ENCODE peak calls at places on chromosomes 6 and 20, in four cellular contexts. One of them, this sample, is unnamed.
A peak's percentile ranks its signal among the peaks of the same experiment; 100 is the strongest.

GRCh38 chr6:25640871-25641270 is 11.1 kb upstream of the SCGN start:
- DNase-seq in CD8-positive, alpha-beta T cell: no peak
- DNase-seq in fibroblast of lung: no peak
- DNase-seq in astrocyte of the cerebellum: no peak
- DNase-seq in this sample: no peak

GRCh38 chr20:35363190-35363589 is 48.6 kb downstream of the UQCC1 start:
- DNase-seq in astrocyte of the cerebellum: no peak
- DNase-seq in fibroblast of lung: peak; percentile 91
- DNase-seq in CD8-positive, alpha-beta T cell: no peak
- DNase-seq in this sample: no peak

GRCh38 chr6:29981211-29981812 is 39.0 kb downstream of the HLA-A start:
- DNase-seq in astrocyte of the cerebellum: no peak
- DNase-seq in fibroblast of lung: no peak
- DNase-seq in CD8-positive, alpha-beta T cell: no peak
- DNase-seq in this sample: no peak

GRCh38 chr6:21769405-21769851 is 175.9 kb downstream of the SOX4 start:
- DNase-seq in fibroblast of lung: peak; percentile 99
- DNase-seq in CD8-positive, alpha-beta T cell: no peak
- DNase-seq in astrocyte of the cerebellum: peak; percentile 93
- DNase-seq in this sample: no peak

GRCh38 chr6:74606488-74607135 is 599.2 kb downstream of the COL12A1 start:
- DNase-seq in CD8-positive, alpha-beta T cell: no peak
- DNase-seq in astrocyte of the cerebellum: peak; percentile 89
- DNase-seq in fibroblast of lung: peak; percentile 97
- DNase-seq in this sample: peak; percentile 24

GRCh38 chr6:89986650-89987074 is 92.4 kb downstream of the GJA10 start:
- DNase-seq in CD8-positive, alpha-beta T cell: no peak
- DNase-seq in astrocyte of the cerebellum: peak; percentile 29
- DNase-seq in fibroblast of lung: peak; percentile 89
- DNase-seq in this sample: no peak

GRCh38 chr6:45558858-45559257 is 181.1 kb upstream of the SUPT3H start:
- DNase-seq in CD8-positive, alpha-beta T cell: no peak
- DNase-seq in astrocyte of the cerebellum: no peak
- DNase-seq in fibroblast of lung: no peak
- DNase-seq in this sample: no peak

GRCh38 chr6:3481640-3482039 is 24.8 kb upstream of the SLC22A23 start:
- DNase-seq in CD8-positive, alpha-beta T cell: no peak
- DNase-seq in fibroblast of lung: no peak
- DNase-seq in astrocyte of the cerebellum: no peak
- DNase-seq in this sample: no peak

GRCh38 chr6:14442250-14442649 is 324.7 kb downstream of the CD83 start:
- DNase-seq in fibroblast of lung: no peak
- DNase-seq in CD8-positive, alpha-beta T cell: no peak
- DNase-seq in astrocyte of the cerebellum: no peak
- DNase-seq in this sample: no peak

GRCh38 chr20:9306521-9306920 is 207.9 kb upstream of the LAMP5 start:
- DNase-seq in astrocyte of the cerebellum: peak; percentile 32
- DNase-seq in CD8-positive, alpha-beta T cell: no peak
- DNase-seq in fibroblast of lung: peak; percentile 49
- DNase-seq in this sample: no peak

GRCh38 chr20:11906626-11907480 is 10.8 kb upstream of the BTBD3 start:
- DNase-seq in fibroblast of lung: peak; percentile 42
- DNase-seq in CD8-positive, alpha-beta T cell: no peak
- DNase-seq in astrocyte of the cerebellum: no peak
- DNase-seq in this sample: no peak

GRCh38 chr6:7341271-7341670 is 28.3 kb upstream of the SSR1 start:
- DNase-seq in fibroblast of lung: no peak
- DNase-seq in astrocyte of the cerebellum: no peak
- DNase-seq in CD8-positive, alpha-beta T cell: no peak
- DNase-seq in this sample: no peak

GRCh38 chr6:112177081-112177480 is 77.3 kb downstream of the LAMA4 start:
- DNase-seq in astrocyte of the cerebellum: no peak
- DNase-seq in CD8-positive, alpha-beta T cell: no peak
- DNase-seq in fibroblast of lung: no peak
- DNase-seq in this sample: no peak

GRCh38 chr6:32244946-32245398 is 21.1 kb upstream of the NOTCH4 start:
- DNase-seq in CD8-positive, alpha-beta T cell: peak; percentile 69
- DNase-seq in fibroblast of lung: peak; percentile 62
- DNase-seq in astrocyte of the cerebellum: peak; percentile 22
- DNase-seq in this sample: peak; percentile 65

GRCh38 chr20:38127011-38127621 is 38.0 kb downstream of the TGM2 start:
- DNase-seq in CD8-positive, alpha-beta T cell: no peak
- DNase-seq in astrocyte of the cerebellum: peak; percentile 55
- DNase-seq in fibroblast of lung: peak; percentile 92
- DNase-seq in this sample: no peak

GRCh38 chr6:157034433-157035230 is 257.5 kb downstream of the ARID1B start:
- DNase-seq in astrocyte of the cerebellum: no peak
- DNase-seq in CD8-positive, alpha-beta T cell: no peak
- DNase-seq in fibroblast of lung: peak; percentile 65
- DNase-seq in this sample: no peak

GRCh38 chr20:43584448-43585138 is 6.1 kb upstream of the IFT52 start:
- DNase-seq in astrocyte of the cerebellum: no peak
- DNase-seq in CD8-positive, alpha-beta T cell: no peak
- DNase-seq in fibroblast of lung: peak; percentile 87
- DNase-seq in this sample: no peak

GRCh38 chr20:50052550-50052949 is 60.4 kb downstream of the UBE2V1 start:
- DNase-seq in fibroblast of lung: no peak
- DNase-seq in CD8-positive, alpha-beta T cell: no peak
- DNase-seq in astrocyte of the cerebellum: no peak
- DNase-seq in this sample: no peak

GRCh38 chr6:131060311-131060710 is 2.7 kb downstream of the EPB41L2 start:
- DNase-seq in astrocyte of the cerebellum: peak; percentile 24
- DNase-seq in CD8-positive, alpha-beta T cell: no peak
- DNase-seq in fibroblast of lung: peak; percentile 76
- DNase-seq in this sample: no peak

GRCh38 chr6:46221221-46221793 is 50.5 kb upstream of the ENPP5 start:
- DNase-seq in astrocyte of the cerebellum: peak; percentile 23
- DNase-seq in fibroblast of lung: peak; percentile 19
- DNase-seq in CD8-positive, alpha-beta T cell: no peak
- DNase-seq in this sample: no peak

GRCh38 chr6:170552765-170553685 is at the start of gene PSMB1:
- DNase-seq in fibroblast of lung: peak; percentile 95
- DNase-seq in CD8-positive, alpha-beta T cell: peak; percentile 79
- DNase-seq in astrocyte of the cerebellum: peak; percentile 92
- DNase-seq in this sample: peak; percentile 93

GRCh38 chr6:16832027-16832688 is 70.9 kb upstream of the ATXN1 start:
- DNase-seq in astrocyte of the cerebellum: no peak
- DNase-seq in CD8-positive, alpha-beta T cell: no peak
- DNase-seq in fibroblast of lung: no peak
- DNase-seq in this sample: no peak

GRCh38 chr20:33681728-33682353 is 4.3 kb downstream of the E2F1 start:
- DNase-seq in CD8-positive, alpha-beta T cell: no peak
- DNase-seq in astrocyte of the cerebellum: no peak
- DNase-seq in fibroblast of lung: no peak
- DNase-seq in this sample: no peak

GRCh38 chr20:50788045-50788867 is 6.6 kb upstream of the BCAS4 start:
- DNase-seq in CD8-positive, alpha-beta T cell: no peak
- DNase-seq in astrocyte of the cerebellum: peak; percentile 38
- DNase-seq in fibroblast of lung: peak; percentile 61
- DNase-seq in this sample: no peak

DNA sequence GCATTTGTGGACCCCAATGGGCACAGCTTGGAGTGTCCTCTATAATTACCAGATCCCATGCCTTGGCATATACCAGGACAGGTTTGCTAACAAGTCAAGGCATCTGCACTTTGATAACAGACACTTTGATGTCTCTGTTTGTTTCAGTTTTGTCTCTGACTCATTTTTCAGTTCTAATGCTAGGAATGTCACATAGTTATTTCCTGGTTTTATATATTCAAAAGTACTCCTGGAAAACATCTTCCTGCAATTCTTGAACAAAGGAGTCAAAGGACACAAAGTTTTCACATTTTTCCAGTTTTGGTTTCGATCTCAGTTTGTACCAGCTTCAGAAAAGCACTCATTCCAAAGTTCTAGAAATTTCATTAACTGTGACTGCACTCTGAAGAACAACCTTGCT is 188.1 kb downstream of the FOXC1 start:
- DNase-seq in fibroblast of lung: peak; percentile 43
- DNase-seq in CD8-positive, alpha-beta T cell: no peak
- DNase-seq in astrocyte of the cerebellum: no peak
- DNase-seq in this sample: no peak
- H3K4me3 ChIP-seq in fibroblast of lung: no peak overlapping the region
- H3K4me3 ChIP-seq in CD8-positive, alpha-beta T cell: no peak overlapping the region
- H3K4me3 ChIP-seq in astrocyte of the cerebellum: no peak overlapping the region
- H3K4me3 ChIP-seq in this sample: no peak overlapping the region

GRCh38 chr20:39289316-39289715 is 327.2 kb downstream of the DHX35 start:
- DNase-seq in CD8-positive, alpha-beta T cell: no peak
- DNase-seq in astrocyte of the cerebellum: no peak
- DNase-seq in fibroblast of lung: no peak
- DNase-seq in this sample: no peak
- TF ChIP-seq CTCF in CD8-positive, alpha-beta T cell: no peak
- TF ChIP-seq CTCF in astrocyte of the cerebellum: no peak
- TF ChIP-seq CTCF in fibroblast of lung: no peak
- TF ChIP-seq CTCF in this sample: peak; percentile 21

GRCh38 chr6:134176283-134176975 is 124.0 kb upstream of the SLC2A12 start:
- DNase-seq in fibroblast of lung: peak; percentile 71
- DNase-seq in astrocyte of the cerebellum: no peak
- DNase-seq in CD8-positive, alpha-beta T cell: no peak
- DNase-seq in this sample: no peak

GRCh38 chr6:134175532-134176282 is 123.3 kb upstream of the SLC2A12 start:
- DNase-seq in fibroblast of lung: peak; percentile 80
- DNase-seq in CD8-positive, alpha-beta T cell: peak; percentile 39
- DNase-seq in astrocyte of the cerebellum: peak; percentile 46
- DNase-seq in this sample: peak; percentile 46

GRCh38 chr6:134177753-134178229 is 125.4 kb upstream of the SLC2A12 start:
- DNase-seq in CD8-positive, alpha-beta T cell: no peak
- DNase-seq in astrocyte of the cerebellum: no peak
- DNase-seq in fibroblast of lung: peak; percentile 56
- DNase-seq in this sample: no peak

GRCh38 chr6:134178230-134179044 is 126.0 kb upstream of the SLC2A12 start:
- DNase-seq in fibroblast of lung: peak; percentile 91
- DNase-seq in astrocyte of the cerebellum: peak; percentile 85
- DNase-seq in CD8-positive, alpha-beta T cell: peak; percentile 92
- DNase-seq in this sample: peak; percentile 90

GRCh38 chr6:134177236-134177635 is 124.8 kb upstream of the SLC2A12 start:
- DNase-seq in CD8-positive, alpha-beta T cell: no peak
- DNase-seq in astrocyte of the cerebellum: no peak
- DNase-seq in fibroblast of lung: no peak
- DNase-seq in this sample: no peak
- H3K4me3 ChIP-seq in CD8-positive, alpha-beta T cell: peak overlapping the region; percentile 67
- H3K4me3 ChIP-seq in astrocyte of the cerebellum: no peak overlapping the region
- H3K4me3 ChIP-seq in fibroblast of lung: no peak overlapping the region
- H3K4me3 ChIP-seq in this sample: peak overlapping the region; percentile 44

GRCh38 chr6:165677091-165677490 is 14.1 kb upstream of the PDE10A start:
- DNase-seq in fibroblast of lung: no peak
- DNase-seq in CD8-positive, alpha-beta T cell: no peak
- DNase-seq in astrocyte of the cerebellum: no peak
- DNase-seq in this sample: no peak

GRCh38 chr6:165675120-165675519 is 12.1 kb upstream of the PDE10A start:
- DNase-seq in astrocyte of the cerebellum: no peak
- DNase-seq in CD8-positive, alpha-beta T cell: no peak
- DNase-seq in fibroblast of lung: no peak
- DNase-seq in this sample: no peak

GRCh38 chr6:165674155-165675029 is 11.4 kb upstream of the PDE10A start:
- DNase-seq in astrocyte of the cerebellum: no peak
- DNase-seq in CD8-positive, alpha-beta T cell: no peak
- DNase-seq in fibroblast of lung: no peak
- DNase-seq in this sample: no peak

GRCh38 chr6:165678429-165678828 is 15.4 kb upstream of the PDE10A start:
- DNase-seq in fibroblast of lung: no peak
- DNase-seq in astrocyte of the cerebellum: no peak
- DNase-seq in CD8-positive, alpha-beta T cell: no peak
- DNase-seq in this sample: no peak

DNA sequence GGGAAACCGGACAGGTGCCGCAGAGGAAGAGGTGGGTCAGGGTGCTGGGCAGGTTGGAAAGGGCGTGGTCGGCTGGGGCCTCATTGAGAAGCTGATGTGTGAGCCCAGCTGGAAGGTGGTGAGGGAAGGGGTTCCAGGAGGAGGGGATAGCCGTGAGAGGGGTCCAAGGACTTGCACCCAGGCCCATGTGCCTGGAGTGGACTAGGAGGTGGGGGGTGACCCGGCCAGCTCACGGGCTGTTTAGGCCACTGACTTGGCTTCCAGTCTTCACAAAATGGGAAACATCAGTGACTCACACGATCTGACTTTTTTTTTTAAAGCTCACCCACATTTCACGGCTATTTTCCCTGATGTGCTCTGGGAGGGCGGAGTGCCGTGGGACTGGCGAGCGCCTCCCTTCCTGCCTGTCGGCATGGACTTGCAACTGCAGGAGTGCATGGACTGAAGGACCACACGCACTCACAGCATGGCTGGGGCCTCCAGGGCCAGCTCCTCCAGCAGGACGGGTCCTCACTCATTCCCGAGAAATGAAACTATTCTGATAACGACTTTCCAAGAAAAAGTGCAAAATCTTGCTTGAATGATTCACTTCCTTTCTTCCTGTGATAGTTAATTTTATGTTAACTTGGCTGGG is 13.5 kb upstream of the PDE10A start:
- DNase-seq in CD8-positive, alpha-beta T cell: no peak
- DNase-seq in fibroblast of lung: peak; percentile 77
- DNase-seq in astrocyte of the cerebellum: no peak
- DNase-seq in this sample: no peak
- TF ChIP-seq CTCF in CD8-positive, alpha-beta T cell: no peak
- TF ChIP-seq CTCF in fibroblast of lung: no peak
- TF ChIP-seq CTCF in astrocyte of the cerebellum: peak; percentile 22
- TF ChIP-seq CTCF in this sample: no peak

GRCh38 chr20:59933296-59933848 is at the start of gene SYCP2:
- DNase-seq in CD8-positive, alpha-beta T cell: peak; percentile 75
- DNase-seq in fibroblast of lung: peak; percentile 25
- DNase-seq in astrocyte of the cerebellum: no peak
- DNase-seq in this sample: no peak
- H3K4me3 ChIP-seq in CD8-positive, alpha-beta T cell: peak within 1 kb of the TSS; percentile 65
- H3K4me3 ChIP-seq in fibroblast of lung: peak within 1 kb of the TSS; percentile 61
- H3K4me3 ChIP-seq in astrocyte of the cerebellum: peak within 1 kb of the TSS; percentile 58
- H3K4me3 ChIP-seq in this sample: peak within 1 kb of the TSS; percentile 75

This sample was measured in tibial nerve.